ENCODE peak calls at places on chromosomes 4 and X, in six cellular contexts. G, Y, D, E, H and U are unnamed samples.
A peak's percentile ranks its signal among the peaks of the same experiment; 100 is the strongest.

GRCh38 chrX:1390621-1391369 is 1.1 kb downstream of the SLC25A6 start:
- DNase-seq in D (peak; percentile 68), H (peak; percentile 31), E (no peak), G (no peak), Y (no peak), U (peak; percentile 76)

GRCh38 chr4:180694875-180695274 is 1548.3 kb upstream of the TENM3 start:
- DNase-seq in Y (no peak), E (no peak), G (no peak), H (no peak), D (no peak), U (no peak)

GRCh38 chr4:145285928-145286327 is 105.5 kb upstream of the OTUD4 start:
- DNase-seq in H (no peak), G (no peak), D (no peak), E (peak; percentile 36), Y (no peak), U (no peak)

GRCh38 chrX:71543316-71543715 is 10.4 kb downstream of the OGT start:
- DNase-seq in G (no peak), Y (no peak), E (peak; percentile 66), D (no peak), H (no peak), U (no peak)

GRCh38 chr4:99927566-99927965 is 18.9 kb downstream of the DNAJB14 start:
- DNase-seq in D (no peak), Y (no peak), H (no peak), E (peak; percentile 23), G (no peak), U (no peak)

GRCh38 chr4:144556636-144557035 is 89.3 kb upstream of the HHIP start:
- DNase-seq in E (no peak), H (no peak), G (no peak), D (no peak), Y (no peak), U (no peak)

GRCh38 chrX:2401590-2402360 is 99.0 kb downstream of the DHRSX start:
- DNase-seq in E (no peak), H (peak; percentile 42), Y (no peak), D (no peak), G (no peak), U (no peak)

GRCh38 chrX:67574696-67575095 is 30.9 kb downstream of the AR start:
- DNase-seq in E (peak; percentile 24), D (no peak), Y (no peak), G (no peak), H (no peak), U (no peak)

GRCh38 chr4:87978656-87979055 is 3.1 kb downstream of the SPP1 start:
- DNase-seq in G (no peak), H (no peak), E (no peak), Y (no peak), D (no peak), U (no peak)

GRCh38 chr4:16237715-16238114 is 11.4 kb upstream of the TAPT1 start:
- DNase-seq in D (no peak), Y (no peak), E (no peak), G (no peak), H (no peak), U (no peak)

GRCh38 chrX:110407910-110408545 is 49.4 kb downstream of the RTL9 start:
- DNase-seq in D (no peak), Y (peak; percentile 22), E (peak; percentile 76), H (peak; percentile 73), G (peak; percentile 5), U (no peak)